ENCODE peak calls at places on chromosomes 13 and 19, in seven cellular contexts. B, A, V, S, L, E and Y are unnamed samples.

GRCh38 chr19:40424637-40425449 is 949 bp downstream of the SERTAD1 start:
- DNase-seq in B (no peak), A (no peak), V (peak), S (peak), L (no peak), E (no peak), Y (peak)

GRCh38 chr19:58544591-58545285 is 874 bp downstream of the TRIM28 start:
- DNase-seq in B (no peak), A (no peak), V (peak), S (peak), L (peak), E (no peak), Y (no peak)

GRCh38 chr13:73922728-73923393 is 211.3 kb downstream of the KLF12 start:
- DNase-seq in B (no peak), A (no peak), V (peak), S (no peak), L (no peak), E (no peak), Y (no peak)

GRCh38 chr13:33696530-33696929 is 121.4 kb upstream of the RFC3 start:
- DNase-seq in B (no peak), A (no peak), V (no peak), S (no peak), L (no peak), E (no peak), Y (no peak)

GRCh38 chr13:73934215-73934623 is 200.0 kb downstream of the KLF12 start:
- DNase-seq in B (no peak), A (no peak), V (no peak), S (no peak), L (no peak), E (no peak), Y (no peak)

GRCh38 chr13:102277286-102277685 is 124.6 kb downstream of the FGF14 start:
- DNase-seq in B (no peak), A (no peak), V (no peak), S (no peak), L (peak), E (peak), Y (no peak)

GRCh38 chr13:43686557-43686956 is 100.2 kb downstream of the ENOX1 start:
- DNase-seq in B (no peak), A (no peak), V (peak), S (peak), L (peak), E (peak), Y (no peak)

GRCh38 chr13:63249411-63249810 is 1833.8 kb upstream of the PCDH20 start:
- DNase-seq in B (no peak), A (no peak), V (no peak), S (no peak), L (no peak), E (no peak), Y (no peak)

GRCh38 chr19:15614507-15615379 is at the start of gene CYP4F8:
- DNase-seq in B (no peak), A (no peak), V (no peak), S (no peak), L (no peak), E (no peak), Y (no peak)

GRCh38 chr13:20774746-20775145 is 985 bp upstream of the EEF1AKMT1 start:
- DNase-seq in B (no peak), A (no peak), V (no peak), S (no peak), L (no peak), E (no peak), Y (no peak)

GRCh38 chr19:50476224-50476942 is at the start of the genes EMC10 and GARIN5A:
- DNase-seq in B (peak), A (peak), V (peak), S (peak), L (peak), E (peak), Y (peak)

GRCh38 chr13:105798541-105798940 is 736.9 kb downstream of the EFNB2 start:
- DNase-seq in B (no peak), A (no peak), V (no peak), S (no peak), L (no peak), E (no peak), Y (no peak)

GRCh38 chr19:42253245-42254082 is 1.5 kb downstream of the ERF start:
- DNase-seq in B (peak), A (peak), V (no peak), S (peak), L (peak), E (peak), Y (peak)

GRCh38 chr19:12893582-12893981 is 2.6 kb downstream of the GCDH start:
- DNase-seq in B (no peak), A (no peak), V (no peak), S (no peak), L (no peak), E (no peak), Y (no peak)

GRCh38 chr19:12769689-12770088 is 5.7 kb downstream of the HOOK2 start:
- DNase-seq in B (no peak), A (no peak), V (no peak), S (peak), L (no peak), E (no peak), Y (no peak)

GRCh38 chr19:3968556-3969434 is 2.1 kb downstream of the DAPK3 start:
- DNase-seq in B (peak), A (no peak), V (peak), S (peak), L (peak), E (peak), Y (no peak)

GRCh38 chr13:111852701-111853100 is 214.2 kb upstream of the SOX1 start:
- DNase-seq in B (no peak), A (no peak), V (no peak), S (no peak), L (no peak), E (no peak), Y (no peak)

GRCh38 chr13:32047796-32048195 is 16.2 kb downstream of the FRY start:
- DNase-seq in B (no peak), A (no peak), V (no peak), S (no peak), L (no peak), E (no peak), Y (no peak)

GRCh38 chr13:24500977-24501376 is 11.6 kb downstream of the PARP4 start:
- DNase-seq in B (no peak), A (no peak), V (peak), S (peak), L (no peak), E (no peak), Y (no peak)

GRCh38 chr13:112525306-112525945 is 62.5 kb downstream of the TUBGCP3 start:
- DNase-seq in B (no peak), A (peak), V (no peak), S (no peak), L (no peak), E (no peak), Y (no peak)

GRCh38 chr13:34020388-34020787 is 202.4 kb downstream of the RFC3 start:
- DNase-seq in B (no peak), A (no peak), V (no peak), S (no peak), L (no peak), E (no peak), Y (no peak)

GRCh38 chr19:48913114-48913513 is 13.0 kb downstream of the NUCB1 start:
- DNase-seq in B (no peak), A (no peak), V (no peak), S (no peak), L (no peak), E (no peak), Y (no peak)

GRCh38 chr19:41306394-41306793 is 3.6 kb upstream of the CCDC97 start:
- DNase-seq in B (no peak), A (no peak), V (no peak), S (no peak), L (no peak), E (no peak), Y (no peak)

GRCh38 chr13:28401303-28402056 is 93.4 kb downstream of the FLT1 start:
- DNase-seq in B (no peak), A (no peak), V (peak), S (no peak), L (no peak), E (no peak), Y (no peak)

GRCh38 chr13:98484289-98485219 is 92.4 kb downstream of the STK24 start:
- DNase-seq in B (peak), A (peak), V (peak), S (peak), L (peak), E (peak), Y (peak)

GRCh38 chr13:75329723-75330122 is 152.2 kb downstream of the TBC1D4 start:
- DNase-seq in B (no peak), A (no peak), V (no peak), S (no peak), L (no peak), E (no peak), Y (no peak)

GRCh38 chr19:53982611-53983010 is 8.8 kb upstream of the CACNG6 start:
- DNase-seq in B (no peak), A (no peak), V (peak), S (no peak), L (peak), E (peak), Y (peak)

GRCh38 chr19:17706750-17707181 is 12.5 kb upstream of the MAP1S start:
- DNase-seq in B (no peak), A (no peak), V (no peak), S (peak), L (no peak), E (no peak), Y (no peak)

GRCh38 chr13:110340812-110341444 is 33.8 kb downstream of the COL4A2 start:
- DNase-seq in B (peak), A (no peak), V (peak), S (peak), L (peak), E (peak), Y (peak)

GRCh38 chr19:53467138-53467502 is 413 bp upstream of the ZNF813 start:
- DNase-seq in B (no peak), A (no peak), V (no peak), S (no peak), L (peak), E (peak), Y (peak)

GRCh38 chr19:45638930-45639729 is at the start of gene EML2:
- DNase-seq in B (peak), A (no peak), V (no peak), S (peak), L (peak), E (peak), Y (peak)